ENCODE peak calls at places on chromosomes 16 and 17, in four cellular contexts. One of them, this sample, is unnamed.

GRCh38 chr17:74742153-74742515 is 5.1 kb downstream of the RAB37 start:
- DNase-seq in astrocyte of the spinal cord: no peak
- DNase-seq in mucosa of descending colon: no peak
- DNase-seq in kidney epithelial cell: no peak
- DNase-seq in this sample: no peak

GRCh38 chr16:79645701-79646100 is 45.2 kb upstream of the MAF start:
- DNase-seq in astrocyte of the spinal cord: no peak
- DNase-seq in mucosa of descending colon: no peak
- DNase-seq in kidney epithelial cell: no peak
- DNase-seq in this sample: no peak

GRCh38 chr17:77189148-77189547 is 48.4 kb downstream of the SEC14L1 start:
- DNase-seq in astrocyte of the spinal cord: no peak
- DNase-seq in mucosa of descending colon: no peak
- DNase-seq in kidney epithelial cell: no peak
- DNase-seq in this sample: no peak

GRCh38 chr17:40953876-40954275 is 12.9 kb downstream of the KRT39 start:
- DNase-seq in astrocyte of the spinal cord: peak; percentile 76
- DNase-seq in mucosa of descending colon: no peak
- DNase-seq in kidney epithelial cell: peak; percentile 74
- DNase-seq in this sample: no peak

GRCh38 chr16:51392651-51393187 is 241.6 kb upstream of the SALL1 start:
- DNase-seq in astrocyte of the spinal cord: peak; percentile 70
- DNase-seq in mucosa of descending colon: peak; percentile 8
- DNase-seq in kidney epithelial cell: no peak
- DNase-seq in this sample: no peak

GRCh38 chr17:3771140-3771539 is 29.8 kb downstream of the ITGAE start:
- DNase-seq in astrocyte of the spinal cord: no peak
- DNase-seq in mucosa of descending colon: no peak
- DNase-seq in kidney epithelial cell: no peak
- DNase-seq in this sample: no peak

GRCh38 chr16:4968879-4969278 is 10.7 kb downstream of the SEC14L5 start:
- DNase-seq in astrocyte of the spinal cord: no peak
- DNase-seq in mucosa of descending colon: no peak
- DNase-seq in kidney epithelial cell: no peak
- DNase-seq in this sample: no peak

GRCh38 chr16:80671281-80671849 is 130.6 kb downstream of the DYNLRB2 start:
- DNase-seq in astrocyte of the spinal cord: no peak
- DNase-seq in mucosa of descending colon: no peak
- DNase-seq in kidney epithelial cell: no peak
- DNase-seq in this sample: no peak

GRCh38 chr16:24217456-24217855 is 38.7 kb upstream of the CACNG3 start:
- DNase-seq in astrocyte of the spinal cord: no peak
- DNase-seq in mucosa of descending colon: no peak
- DNase-seq in kidney epithelial cell: no peak
- DNase-seq in this sample: no peak

GRCh38 chr16:85392756-85393673 is 220.1 kb upstream of the GSE1 start:
- DNase-seq in astrocyte of the spinal cord: no peak
- DNase-seq in mucosa of descending colon: peak; percentile 2
- DNase-seq in kidney epithelial cell: no peak
- DNase-seq in this sample: peak; percentile 44

GRCh38 chr17:1577186-1577585 is 14.6 kb upstream of the PITPNA start:
- DNase-seq in astrocyte of the spinal cord: peak; percentile 87
- DNase-seq in mucosa of descending colon: peak; percentile 59
- DNase-seq in kidney epithelial cell: no peak
- DNase-seq in this sample: peak; percentile 97

GRCh38 chr16:84543931-84544776 is 39.7 kb upstream of the MEAK7 start:
- DNase-seq in astrocyte of the spinal cord: no peak
- DNase-seq in mucosa of descending colon: peak; percentile 55
- DNase-seq in kidney epithelial cell: no peak
- DNase-seq in this sample: no peak

GRCh38 chr16:11251525-11252481 is 4.2 kb downstream of the SOCS1 start:
- DNase-seq in astrocyte of the spinal cord: peak; percentile 79
- DNase-seq in mucosa of descending colon: peak; percentile 51
- DNase-seq in kidney epithelial cell: peak; percentile 49
- DNase-seq in this sample: no peak

GRCh38 chr17:77398274-77398673 is 257.5 kb downstream of the SEC14L1 start:
- DNase-seq in astrocyte of the spinal cord: no peak
- DNase-seq in mucosa of descending colon: no peak
- DNase-seq in kidney epithelial cell: no peak
- DNase-seq in this sample: no peak

GRCh38 chr16:89135166-89135565 is 36.4 kb upstream of the CDH15 start:
- DNase-seq in astrocyte of the spinal cord: no peak
- DNase-seq in mucosa of descending colon: no peak
- DNase-seq in kidney epithelial cell: no peak
- DNase-seq in this sample: peak; percentile 33

GRCh38 chr16:31455601-31456314 is 3.5 kb upstream of the ARMC5 start:
- DNase-seq in astrocyte of the spinal cord: no peak
- DNase-seq in mucosa of descending colon: no peak
- DNase-seq in kidney epithelial cell: no peak
- DNase-seq in this sample: peak; percentile 37
- TF ChIP-seq CTCF in astrocyte of the spinal cord: peak; percentile 31
- TF ChIP-seq CTCF in mucosa of descending colon: peak; percentile 9
- TF ChIP-seq CTCF in kidney epithelial cell: peak; percentile 37
- TF ChIP-seq CTCF in this sample: peak; percentile 28

GRCh38 chr16:1408171-1408837 is 6.2 kb downstream of the UNKL start:
- DNase-seq in astrocyte of the spinal cord: peak; percentile 88
- DNase-seq in mucosa of descending colon: peak; percentile 97
- DNase-seq in kidney epithelial cell: no peak
- DNase-seq in this sample: peak; percentile 96
- TF ChIP-seq CTCF in astrocyte of the spinal cord: no peak
- TF ChIP-seq CTCF in mucosa of descending colon: no peak
- TF ChIP-seq CTCF in kidney epithelial cell: no peak
- TF ChIP-seq CTCF in this sample: no peak

GRCh38 chr17:17214646-17215436 is 8.7 kb upstream of the PLD6 start:
- DNase-seq in astrocyte of the spinal cord: no peak
- DNase-seq in mucosa of descending colon: no peak
- DNase-seq in kidney epithelial cell: no peak
- DNase-seq in this sample: no peak
- TF ChIP-seq CTCF in astrocyte of the spinal cord: no peak
- TF ChIP-seq CTCF in mucosa of descending colon: no peak
- TF ChIP-seq CTCF in kidney epithelial cell: no peak
- TF ChIP-seq CTCF in this sample: no peak

GRCh38 chr16:74606521-74607309 is at the start of gene GLG1:
- DNase-seq in astrocyte of the spinal cord: peak; percentile 95
- DNase-seq in mucosa of descending colon: peak; percentile 96
- DNase-seq in kidney epithelial cell: peak; percentile 41
- DNase-seq in this sample: peak; percentile 96
- TF ChIP-seq CTCF in astrocyte of the spinal cord: no peak
- TF ChIP-seq CTCF in mucosa of descending colon: no peak
- TF ChIP-seq CTCF in kidney epithelial cell: no peak
- TF ChIP-seq CTCF in this sample: no peak

DNA sequence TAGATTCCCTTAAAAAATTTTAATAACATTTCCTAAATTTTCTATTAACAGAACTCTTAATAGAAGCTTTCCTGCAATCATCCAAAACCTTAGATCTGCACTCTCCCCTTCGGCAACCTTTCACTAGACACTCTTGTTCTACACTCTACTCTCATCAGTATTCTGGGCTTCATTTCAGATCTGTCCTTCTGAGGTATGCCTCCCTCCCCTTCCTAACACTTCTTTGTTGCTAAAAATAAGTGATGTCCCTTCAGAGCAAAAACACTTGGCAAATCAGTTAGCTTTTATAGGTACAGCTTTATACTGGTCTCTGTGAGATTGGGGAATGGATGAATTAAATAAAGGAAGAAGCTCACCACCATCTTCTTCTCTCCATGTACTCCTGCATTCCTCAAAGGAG is 28.2 kb upstream of the GNAO1 start:
- DNase-seq in astrocyte of the spinal cord: no peak
- DNase-seq in mucosa of descending colon: no peak
- DNase-seq in kidney epithelial cell: no peak
- DNase-seq in this sample: no peak
- TF ChIP-seq CTCF in astrocyte of the spinal cord: no peak
- TF ChIP-seq CTCF in mucosa of descending colon: no peak
- TF ChIP-seq CTCF in kidney epithelial cell: no peak
- TF ChIP-seq CTCF in this sample: no peak

GRCh38 chr17:75777243-75777922 is 7.2 kb upstream of the UNK start:
- DNase-seq in astrocyte of the spinal cord: no peak
- DNase-seq in mucosa of descending colon: no peak
- DNase-seq in kidney epithelial cell: no peak
- DNase-seq in this sample: no peak

GRCh38 chr17:75778861-75779249 is 5.8 kb upstream of the UNK start:
- DNase-seq in astrocyte of the spinal cord: no peak
- DNase-seq in mucosa of descending colon: peak; percentile 71
- DNase-seq in kidney epithelial cell: no peak
- DNase-seq in this sample: no peak

GRCh38 chr17:75776399-75777242 is 8.0 kb upstream of the UNK start:
- DNase-seq in astrocyte of the spinal cord: no peak
- DNase-seq in mucosa of descending colon: peak; percentile 19
- DNase-seq in kidney epithelial cell: no peak
- DNase-seq in this sample: peak; percentile 47

GRCh38 chr17:75779987-75780889 is 4.4 kb upstream of the UNK start:
- DNase-seq in astrocyte of the spinal cord: no peak
- DNase-seq in mucosa of descending colon: no peak
- DNase-seq in kidney epithelial cell: no peak
- DNase-seq in this sample: no peak

DNA sequence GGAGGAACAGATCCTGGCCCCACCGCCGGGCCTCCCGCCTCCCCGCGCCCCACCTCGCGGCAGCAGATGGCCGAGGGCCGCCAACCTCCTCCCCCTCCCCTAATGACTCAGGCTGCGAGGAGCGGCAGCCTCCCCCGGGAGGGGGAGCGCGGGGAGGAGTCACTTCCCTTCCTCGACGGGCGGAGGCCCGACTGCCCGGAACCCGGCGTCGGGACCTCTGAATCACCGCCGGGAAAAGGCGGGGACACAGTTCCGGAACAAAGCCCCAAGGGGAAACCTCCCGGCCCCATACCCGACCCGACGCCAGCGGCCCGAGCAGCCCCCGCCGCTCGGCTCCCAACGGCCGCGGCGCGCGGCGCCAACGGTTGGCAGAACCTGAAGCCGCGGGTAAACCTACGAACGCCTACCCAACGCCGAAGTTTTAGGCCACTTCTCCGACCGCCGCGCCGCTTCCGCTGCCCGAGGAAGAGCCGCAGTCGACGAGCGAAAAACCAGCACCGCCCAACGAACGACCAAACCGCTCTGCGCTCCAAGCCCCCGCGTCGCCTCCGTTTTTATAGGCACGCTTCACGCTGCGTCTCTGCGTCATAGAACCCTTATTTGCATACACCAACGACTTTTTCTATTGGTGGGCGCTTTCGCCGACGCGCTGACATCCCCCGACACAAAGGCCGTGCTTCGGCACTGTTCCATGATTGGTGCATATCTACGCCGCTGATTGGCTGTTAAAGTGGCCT is 5.2 kb upstream of the UNK start:
- DNase-seq in astrocyte of the spinal cord: peak; percentile 100
- DNase-seq in mucosa of descending colon: peak; percentile 96
- DNase-seq in kidney epithelial cell: peak; percentile 98
- DNase-seq in this sample: peak; percentile 97
- TF ChIP-seq CTCF in astrocyte of the spinal cord: no peak
- TF ChIP-seq CTCF in mucosa of descending colon: no peak
- TF ChIP-seq CTCF in kidney epithelial cell: no peak
- TF ChIP-seq CTCF in this sample: peak; percentile 4

DNA sequence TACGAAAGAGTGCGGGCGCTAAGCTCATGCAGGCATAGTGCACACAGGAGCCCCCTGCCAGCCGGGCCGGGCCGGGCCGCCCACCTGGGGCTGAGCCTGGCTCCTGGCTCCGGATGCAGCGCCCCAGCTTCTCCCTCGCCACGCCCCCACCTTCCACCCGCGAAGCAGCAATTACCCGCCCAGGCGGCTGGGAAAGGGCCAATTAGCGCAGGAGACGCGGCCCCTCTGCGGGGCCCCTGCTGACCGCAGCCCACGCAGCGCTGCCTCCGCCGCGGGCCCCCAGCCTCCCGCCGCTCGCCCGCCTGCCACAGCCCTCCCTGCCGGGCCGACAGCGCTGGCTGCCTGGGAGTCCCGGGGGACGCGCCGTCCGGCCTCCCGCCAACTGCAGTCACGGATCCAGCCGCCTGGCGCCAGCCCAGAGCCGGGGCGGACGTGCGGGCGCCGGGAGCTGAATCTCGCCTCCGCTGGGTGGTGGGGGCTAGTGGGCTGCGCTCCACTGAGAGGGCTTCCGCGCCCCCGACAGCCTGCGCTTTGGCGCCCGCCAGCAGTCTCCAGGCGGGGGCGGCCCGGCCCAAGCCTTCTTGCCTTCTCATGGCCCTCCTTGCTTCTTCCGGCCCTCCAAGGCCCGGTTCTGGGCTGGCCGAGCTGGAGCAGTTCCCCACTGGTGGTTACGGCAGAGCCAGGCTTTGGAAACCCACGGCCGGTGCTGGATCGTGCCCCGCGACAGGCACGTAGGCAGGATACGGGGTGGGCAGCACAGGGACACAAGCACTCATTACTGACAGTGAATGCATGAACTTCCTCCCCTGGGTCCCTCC is 14.9 kb upstream of the CBFB start:
- DNase-seq in astrocyte of the spinal cord: peak; percentile 57
- DNase-seq in mucosa of descending colon: peak; percentile 55
- DNase-seq in kidney epithelial cell: no peak
- DNase-seq in this sample: peak; percentile 85
- TF ChIP-seq CTCF in astrocyte of the spinal cord: peak; percentile 16
- TF ChIP-seq CTCF in mucosa of descending colon: no peak
- TF ChIP-seq CTCF in kidney epithelial cell: no peak
- TF ChIP-seq CTCF in this sample: peak; percentile 39